ENCODE peak calls at places on chromosomes 3 and 15, in nine cellular contexts. K is glutamatergic neuron; L is foreskin fibroblast; J is B cell; I is T-helper 9 cell; D is type B pancreatic cell; T is A172; C is activated T-cell treated with anti-CD3 and anti-CD28 coated beads, Interleukin-2, amount 50 U/mL, for 72 hours; M is HTR-8/SVneo. Y is an unnamed sample.

GRCh38 chr3:134354612-134355275 is 19.5 kb downstream of the AMOTL2 start:
- DNase-seq in K (no peak), L (no peak), J (no peak), I (no peak), D (no peak), T (no peak), C (no peak), M (no peak), Y (no peak)

GRCh38 chr15:29652595-29652994 is 169.7 kb downstream of the TJP1 start:
- DNase-seq in K (no peak), L (no peak), J (no peak), I (no peak), D (no peak), T (no peak), C (no peak), M (no peak), Y (no peak)

GRCh38 chr3:16300881-16301359 is 35.9 kb downstream of the OXNAD1 start:
- DNase-seq in K (no peak), L (no peak), J (no peak), I (peak; percentile 23), D (no peak), T (no peak), C (peak; percentile 52), M (no peak), Y (peak; percentile 76)

GRCh38 chr3:147049305-147049704 is 357.0 kb downstream of the ZIC4 start:
- DNase-seq in K (no peak), L (no peak), J (no peak), I (no peak), D (no peak), T (no peak), C (no peak), M (no peak), Y (no peak)

GRCh38 chr3:113606539-113607218 is 74.3 kb downstream of the SIDT1 start:
- DNase-seq in K (no peak), L (no peak), J (peak; percentile 69), I (no peak), D (no peak), T (no peak), C (peak; percentile 55), M (no peak), Y (peak; percentile 33)

GRCh38 chr3:147392083-147392916 is 14.0 kb downstream of the ZIC4 start:
- DNase-seq in K (peak; percentile 68), L (peak; percentile 29), J (no peak), I (no peak), D (no peak), T (no peak), C (no peak), M (peak; percentile 76), Y (no peak)

GRCh38 chr3:57512174-57512573 is 32.0 kb downstream of the DNAH12 start:
- DNase-seq in K (no peak), L (peak; percentile 2), J (no peak), I (no peak), D (no peak), T (no peak), C (no peak), M (no peak), Y (no peak)

GRCh38 chr3:55780913-55781312 is 293.8 kb upstream of the WNT5A start:
- DNase-seq in K (no peak), L (no peak), J (no peak), I (no peak), D (no peak), T (no peak), C (no peak), M (no peak), Y (no peak)

GRCh38 chr3:52833202-52833601 is 1.6 kb downstream of the MUSTN1 start:
- DNase-seq in K (no peak), L (no peak), J (no peak), I (no peak), D (no peak), T (no peak), C (no peak), M (no peak), Y (no peak)

GRCh38 chr3:168620854-168621253 is 525.1 kb upstream of the GOLIM4 start:
- DNase-seq in K (peak; percentile 73), L (no peak), J (no peak), I (no peak), D (no peak), T (peak; percentile 19), C (no peak), M (peak; percentile 8), Y (no peak)

GRCh38 chr3:149368850-149369497 is 8.5 kb downstream of the TM4SF1 start:
- DNase-seq in K (no peak), L (peak; percentile 22), J (no peak), I (no peak), D (no peak), T (no peak), C (no peak), M (no peak), Y (no peak)

GRCh38 chr3:174408310-174408709 is 450.8 kb upstream of the NAALADL2 start:
- DNase-seq in K (no peak), L (peak; percentile 29), J (no peak), I (no peak), D (no peak), T (no peak), C (no peak), M (no peak), Y (no peak)

GRCh38 chr15:79849789-79850188 is 47.0 kb downstream of the MTHFS start:
- DNase-seq in K (peak; percentile 68), L (peak; percentile 41), J (no peak), I (no peak), D (no peak), T (peak; percentile 37), C (peak; percentile 8), M (no peak), Y (no peak)

GRCh38 chr3:25385807-25386512 is 42.1 kb upstream of the RARB start:
- DNase-seq in K (no peak), L (no peak), J (no peak), I (no peak), D (no peak), T (no peak), C (no peak), M (no peak), Y (no peak)

GRCh38 chr3:13325892-13326443 is 94.2 kb downstream of the NUP210 start:
- DNase-seq in K (no peak), L (no peak), J (no peak), I (no peak), D (no peak), T (no peak), C (no peak), M (no peak), Y (no peak)

GRCh38 chr15:68620721-68621528 is 42.1 kb downstream of the CORO2B start:
- DNase-seq in K (peak; percentile 72), L (peak; percentile 98), J (no peak), I (no peak), D (no peak), T (no peak), C (no peak), M (no peak), Y (no peak)

GRCh38 chr3:98699132-98699531 is 64.0 kb upstream of the ST3GAL6 start:
- DNase-seq in K (no peak), L (no peak), J (no peak), I (no peak), D (no peak), T (no peak), C (no peak), M (no peak), Y (no peak)

GRCh38 chr3:45665101-45665572 is 24.1 kb upstream of the SACM1L start:
- DNase-seq in K (no peak), L (no peak), J (no peak), I (peak; percentile 36), D (no peak), T (peak; percentile 59), C (peak; percentile 63), M (no peak), Y (peak; percentile 70)

GRCh38 chr3:69389520-69390248 is 3.8 kb upstream of the FRMD4B start:
- DNase-seq in K (no peak), L (no peak), J (no peak), I (no peak), D (no peak), T (no peak), C (no peak), M (no peak), Y (no peak)

GRCh38 chr3:8345396-8345795 is 156.2 kb upstream of the LMCD1 start:
- DNase-seq in K (no peak), L (no peak), J (no peak), I (no peak), D (no peak), T (no peak), C (no peak), M (no peak), Y (no peak)

GRCh38 chr3:99920530-99921376 is 103.1 kb downstream of the CMSS1 start:
- DNase-seq in K (peak; percentile 36), L (peak; percentile 62), J (no peak), I (no peak), D (no peak), T (peak; percentile 52), C (no peak), M (no peak), Y (no peak)

GRCh38 chr3:13405614-13406013 is 14.5 kb downstream of the NUP210 start:
- DNase-seq in K (no peak), L (no peak), J (no peak), I (no peak), D (no peak), T (no peak), C (no peak), M (no peak), Y (no peak)

GRCh38 chr3:187545391-187545790 is 124.8 kb downstream of the SST start:
- DNase-seq in K (no peak), L (no peak), J (no peak), I (no peak), D (no peak), T (no peak), C (no peak), M (no peak), Y (no peak)

GRCh38 chr3:33578325-33579180 is 138.3 kb upstream of the UBP1 start:
- DNase-seq in K (no peak), L (peak; percentile 26), J (no peak), I (no peak), D (no peak), T (peak; percentile 42), C (no peak), M (peak; percentile 10), Y (no peak)

GRCh38 chr15:70636540-70637165 is 126.7 kb downstream of the UACA start:
- DNase-seq in K (no peak), L (no peak), J (no peak), I (no peak), D (no peak), T (no peak), C (no peak), M (peak; percentile 51), Y (no peak)

GRCh38 chr15:25242957-25243799 is 195.6 kb downstream of the UBE3A start:
- DNase-seq in K (peak; percentile 6), L (no peak), J (no peak), I (no peak), D (peak; percentile 53), T (no peak), C (no peak), M (no peak), Y (no peak)